ENCODE peak calls at places on chromosome 12, in seven cellular contexts. Q, D, X, B, G, U and P are unnamed samples.

GRCh38 chr12:81998761-81999378 is 239.7 kb upstream of the PPFIA2 start:
- DNase-seq in Q (peak), D (peak), X (no peak), B (no peak), G (no peak), U (no peak), P (peak)

GRCh38 chr12:105025890-105026289 is 39.8 kb downstream of the NOPCHAP1 start:
- DNase-seq in Q (peak), D (no peak), X (peak), B (no peak), G (peak), U (no peak), P (peak)

GRCh38 chr12:110846615-110847566 is at the start of gene CCDC63:
- DNase-seq in Q (peak), D (no peak), X (peak), B (no peak), G (peak), U (peak), P (peak)

GRCh38 chr12:41983896-41984295 is 160.8 kb downstream of the GXYLT1 start:
- DNase-seq in Q (no peak), D (no peak), X (no peak), B (no peak), G (no peak), U (no peak), P (no peak)

GRCh38 chr12:105948331-105948730 is 190.4 kb downstream of the NUAK1 start:
- DNase-seq in Q (peak), D (no peak), X (no peak), B (no peak), G (no peak), U (no peak), P (peak)

GRCh38 chr12:113591480-113591971 is 119.9 kb upstream of the LHX5 start:
- DNase-seq in Q (no peak), D (no peak), X (no peak), B (no peak), G (no peak), U (peak), P (no peak)

GRCh38 chr12:125797421-125798175 is 732.4 kb downstream of the AACS start:
- DNase-seq in Q (no peak), D (no peak), X (no peak), B (no peak), G (no peak), U (no peak), P (no peak)

GRCh38 chr12:88108021-88108420 is 33.9 kb downstream of the CEP290 start:
- DNase-seq in Q (peak), D (no peak), X (no peak), B (no peak), G (no peak), U (no peak), P (peak)

GRCh38 chr12:13670249-13670648 is 311.2 kb downstream of the GRIN2B start:
- DNase-seq in Q (no peak), D (no peak), X (no peak), B (no peak), G (no peak), U (no peak), P (no peak)

GRCh38 chr12:11877869-11878780 is 192.6 kb upstream of the BCL2L14 start:
- DNase-seq in Q (peak), D (peak), X (no peak), B (no peak), G (no peak), U (no peak), P (peak)

GRCh38 chr12:106126441-106127288 is 12.1 kb downstream of the NUAK1 start:
- DNase-seq in Q (peak), D (peak), X (no peak), B (no peak), G (no peak), U (no peak), P (no peak)

GRCh38 chr12:111404362-111405148 is 1.2 kb upstream of the SH2B3 start:
- DNase-seq in Q (peak), D (no peak), X (no peak), B (peak), G (no peak), U (peak), P (no peak)

GRCh38 chr12:95218852-95219171 is 1.2 kb downstream of the VEZT start:
- DNase-seq in Q (no peak), D (peak), X (no peak), B (peak), G (no peak), U (peak), P (no peak)

GRCh38 chr12:1929241-1929984 is 11.0 kb upstream of the CACNA2D4 start:
- DNase-seq in Q (no peak), D (peak), X (peak), B (peak), G (no peak), U (no peak), P (no peak)

GRCh38 chr12:113932411-113933196 is 33.5 kb downstream of the RBM19 start:
- DNase-seq in Q (peak), D (no peak), X (no peak), B (no peak), G (no peak), U (no peak), P (peak)

GRCh38 chr12:115824936-115825602 is 452.4 kb downstream of the MED13L start:
- DNase-seq in Q (no peak), D (no peak), X (no peak), B (no peak), G (no peak), U (no peak), P (no peak)

GRCh38 chr12:99352269-99352668 is 295.3 kb upstream of the GARIN6 start:
- DNase-seq in Q (no peak), D (no peak), X (no peak), B (no peak), G (no peak), U (peak), P (no peak)

GRCh38 chr12:113381237-113381636 is 22.4 kb downstream of the SDS start:
- DNase-seq in Q (no peak), D (no peak), X (no peak), B (no peak), G (no peak), U (no peak), P (no peak)

GRCh38 chr12:4664111-4664510 is 15.2 kb downstream of the NDUFA9 start:
- DNase-seq in Q (peak), D (peak), X (no peak), B (no peak), G (no peak), U (no peak), P (peak)

GRCh38 chr12:30908389-30909087 is 18.0 kb upstream of the TSPAN11 start:
- DNase-seq in Q (peak), D (no peak), X (no peak), B (no peak), G (no peak), U (no peak), P (peak)

GRCh38 chr12:84056-84455 is 17.5 kb downstream of the IQSEC3 start:
- DNase-seq in Q (no peak), D (no peak), X (no peak), B (no peak), G (no peak), U (no peak), P (no peak)

DNA sequence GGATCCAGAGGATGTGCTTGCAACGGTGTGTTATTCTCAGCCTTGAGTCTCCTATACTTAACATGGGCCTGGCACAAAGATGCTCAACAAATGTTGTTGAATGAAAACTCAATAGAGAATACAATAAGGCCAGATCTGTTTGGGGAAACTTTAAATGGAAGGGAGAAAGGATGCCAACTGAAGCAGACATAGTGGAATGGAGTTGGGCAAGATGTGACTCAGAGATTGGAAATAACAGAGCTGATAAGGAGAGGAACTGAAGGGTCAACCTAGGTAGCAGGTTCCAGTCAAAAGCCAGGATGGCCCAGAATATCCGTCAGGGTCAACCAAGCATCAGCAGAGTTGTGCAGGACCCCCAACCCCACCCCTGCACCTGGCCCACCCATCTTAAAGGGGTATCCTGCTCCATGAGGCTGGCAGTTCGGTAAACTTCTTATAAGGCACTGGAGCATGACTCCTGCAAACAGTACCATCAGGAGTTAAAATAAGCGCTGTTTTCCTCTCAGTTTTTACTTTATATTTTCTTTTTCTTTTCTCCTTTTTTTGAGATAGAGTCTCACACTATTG is 1.0 kb upstream of the BCDIN3D start:
- DNase-seq in Q (no peak), D (peak), X (no peak), B (no peak), G (no peak), U (no peak), P (peak)
- H3K4me3 ChIP-seq in Q (no peak), D (no peak), X (no peak), B (peak), G (no peak), U (no peak), P (no peak)

DNA sequence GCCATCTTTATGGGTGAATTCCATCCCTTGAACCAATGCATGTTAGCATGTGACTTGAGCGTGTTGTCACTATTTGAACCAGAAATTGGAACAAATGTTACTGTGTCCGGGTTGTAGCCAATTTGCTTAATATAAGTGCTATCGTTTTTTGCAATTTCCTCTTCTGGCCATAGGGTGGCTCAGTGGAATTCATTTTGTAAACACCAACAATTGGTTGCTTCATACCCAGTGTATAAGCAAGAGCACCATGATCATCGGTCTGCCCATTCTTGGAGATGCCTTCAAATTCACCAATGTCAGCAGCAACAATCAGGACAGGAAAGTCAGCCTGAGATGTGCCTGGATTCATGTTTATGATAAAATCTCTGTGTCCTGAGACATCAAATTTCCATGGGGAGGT is 5.0 kb upstream of the NEDD1 start:
- DNase-seq in Q (no peak), D (no peak), X (no peak), B (peak), G (no peak), U (peak), P (no peak)
- TF ChIP-seq CTCF in Q (no peak), D (no peak), X (no peak), B (peak), G (no peak), U (peak), P (no peak)

DNA sequence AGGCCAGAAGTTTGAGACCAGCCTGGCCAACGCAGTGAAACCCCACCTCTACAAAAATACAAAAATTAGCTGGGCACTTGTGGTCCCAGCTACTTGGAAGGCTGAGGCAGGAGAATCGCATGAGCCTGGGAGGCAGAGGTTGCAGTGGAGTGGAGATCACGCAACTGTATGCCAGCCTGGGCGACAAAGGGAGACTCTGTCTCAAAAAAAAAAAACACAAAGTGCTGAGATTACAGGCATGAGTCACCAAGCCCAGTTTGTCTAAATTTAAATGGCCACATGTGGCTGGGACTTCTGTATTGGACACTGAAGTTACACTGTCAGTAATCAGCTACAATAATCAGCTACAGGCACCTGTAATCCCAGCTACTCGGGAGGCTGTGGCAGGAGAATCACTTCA is 100.9 kb upstream of the AEBP2 start:
- DNase-seq in Q (no peak), D (peak), X (no peak), B (no peak), G (no peak), U (no peak), P (no peak)
- H3K4me3 ChIP-seq in Q (no peak), D (no peak), X (no peak), B (no peak), G (no peak), U (no peak), P (no peak)

DNA sequence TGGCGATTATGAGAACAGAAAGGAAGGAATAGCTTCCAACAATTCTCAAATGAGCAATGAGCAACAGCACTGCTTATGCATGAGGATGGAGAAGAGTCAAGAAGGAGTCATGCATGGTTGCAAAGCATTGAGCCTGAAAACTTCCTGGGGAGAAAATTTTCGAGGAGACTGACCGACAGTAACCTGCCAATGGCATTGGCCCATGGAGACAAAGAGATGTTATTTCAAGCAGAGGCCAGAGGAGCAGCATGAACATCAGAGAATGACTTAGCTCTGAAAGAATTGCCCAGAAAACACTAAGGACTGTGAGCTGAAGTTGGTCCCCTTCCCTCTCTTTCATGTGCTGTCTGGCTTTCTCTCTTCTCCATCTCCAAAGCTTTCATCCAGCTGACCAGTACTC is 343.4 kb downstream of the ADAMTS20 start:
- DNase-seq in Q (no peak), D (no peak), X (no peak), B (no peak), G (no peak), U (no peak), P (peak)
- TF ChIP-seq CTCF in Q (no peak), D (no peak), X (no peak), B (no peak), G (no peak), U (no peak), P (no peak)

GRCh38 chr12:6646276-6647082 is 753 bp downstream of the ACRBP start:
- DNase-seq in Q (no peak), D (no peak), X (no peak), B (no peak), G (no peak), U (no peak), P (no peak)
- H3K4me3 ChIP-seq in Q (peak), D (no peak), X (peak), B (peak), G (peak), U (peak), P (peak)

GRCh38 chr12:117234441-117234840 is 44.2 kb upstream of the FBXO21 start:
- DNase-seq in Q (no peak), D (no peak), X (no peak), B (no peak), G (no peak), U (no peak), P (no peak)

GRCh38 chr12:117231750-117232149 is 41.5 kb upstream of the FBXO21 start:
- DNase-seq in Q (no peak), D (no peak), X (no peak), B (no peak), G (no peak), U (peak), P (no peak)

GRCh38 chr12:117235261-117235660 is 45.0 kb upstream of the FBXO21 start:
- DNase-seq in Q (no peak), D (no peak), X (no peak), B (no peak), G (no peak), U (no peak), P (no peak)

GRCh38 chr12:117240356-117240755 is 50.1 kb upstream of the FBXO21 start:
- DNase-seq in Q (no peak), D (no peak), X (no peak), B (no peak), G (no peak), U (no peak), P (no peak)

GRCh38 chr12:117236456-117237001 is 46.3 kb upstream of the FBXO21 start:
- DNase-seq in Q (peak), D (peak), X (peak), B (peak), G (peak), U (peak), P (peak)
- TF ChIP-seq CTCF in Q (peak), D (peak), X (peak), B (peak), G (peak), U (peak), P (peak)

GRCh38 chr12:27332407-27333310 is at the start of gene BMAL2:
- DNase-seq in Q (peak), D (peak), X (peak), B (peak), G (peak), U (peak), P (peak)
- H3K4me3 ChIP-seq in Q (peak), D (peak), X (peak), B (peak), G (peak), U (peak), P (peak)

GRCh38 chr12:121352053-121353018 is at the start of gene ANAPC5:
- DNase-seq in Q (peak), D (peak), X (peak), B (peak), G (peak), U (peak), P (peak)
- TF ChIP-seq CTCF in Q (no peak), D (no peak), X (peak), B (peak), G (no peak), U (no peak), P (no peak)

GRCh38 chr12:52207895-52208294 is 16.1 kb upstream of the KRT80 start:
- DNase-seq in Q (peak), D (peak), X (peak), B (no peak), G (peak), U (no peak), P (peak)
- H3K4me3 ChIP-seq in Q (no peak), D (no peak), X (no peak), B (no peak), G (no peak), U (no peak), P (no peak)